ENCODE peak calls at places on chromosomes 11 and 22, in nine cellular contexts. P is GM20000, D is lower lobe of right lung, B is cardiac fibroblast, E is foreskin fibroblast, S is kidney epithelial cell, U is cardiac muscle cell, M is astrocyte of the spinal cord, L is PC-3. N is an unnamed sample.

GRCh38 chr22:21764038-21764804 is 28.6 kb upstream of the YPEL1 start:
- DNase-seq in M (no peak), S (no peak), P (no peak), B (no peak), U (no peak), L (no peak), E (no peak), D (no peak), N (no peak)

GRCh38 chr22:43377486-43377995 is 34.3 kb upstream of the MPPED1 start:
- DNase-seq in P (no peak), D (peak; percentile 10), S (no peak), E (no peak), M (no peak), U (peak; percentile 37), L (no peak), B (no peak), N (no peak)

GRCh38 chr11:94933225-94934130 is 39.9 kb downstream of the CWC15 start:
- DNase-seq in B (peak; percentile 97), S (peak; percentile 50), P (no peak), L (peak; percentile 21), D (no peak), E (peak; percentile 96), U (peak; percentile 91), M (peak; percentile 96), N (peak; percentile 99)

GRCh38 chr11:105609341-105609781 is 512 bp upstream of the GRIA4 start:
- DNase-seq in D (no peak), U (peak; percentile 27), P (peak; percentile 31), B (peak; percentile 25), M (peak; percentile 25), E (peak; percentile 50), S (no peak), L (peak; percentile 62), N (no peak)

GRCh38 chr11:118437736-118438125 is 1.4 kb downstream of the KMT2A start:
- DNase-seq in L (peak; percentile 44), M (no peak), U (no peak), B (no peak), E (peak; percentile 55), D (no peak), P (peak; percentile 37), S (no peak), N (no peak)

GRCh38 chr11:71342951-71343827 is 90.8 kb upstream of the SHANK2 start:
- DNase-seq in B (peak; percentile 5), L (peak; percentile 75), E (peak; percentile 24), P (peak; percentile 64), U (peak; percentile 41), M (no peak), D (peak; percentile 57), S (no peak), N (no peak)

GRCh38 chr11:9774591-9775392 is 110.9 kb downstream of the SWAP70 start:
- DNase-seq in B (peak; percentile 84), E (peak; percentile 89), S (no peak), L (peak; percentile 84), P (no peak), U (peak; percentile 78), D (no peak), M (peak; percentile 84), N (no peak)

GRCh38 chr11:66543263-66544107 is 2.4 kb downstream of the ZDHHC24 start:
- DNase-seq in L (no peak), B (peak; percentile 43), S (no peak), D (peak; percentile 66), P (peak; percentile 77), M (peak; percentile 46), U (peak; percentile 68), E (peak; percentile 76), N (peak; percentile 27)

GRCh38 chr11:117931971-117932370 is 2.8 kb upstream of the TMPRSS13 start:
- DNase-seq in M (no peak), L (no peak), E (no peak), D (peak; percentile 39), U (no peak), S (no peak), P (peak; percentile 64), B (no peak), N (no peak)

GRCh38 chr11:101096036-101096704 is 33.4 kb downstream of the PGR start:
- DNase-seq in M (peak; percentile 6), D (no peak), L (peak; percentile 42), B (peak; percentile 19), U (peak; percentile 59), E (no peak), S (no peak), P (no peak), N (no peak)

GRCh38 chr11:102546427-102546826 is 15.9 kb upstream of the MMP7 start:
- DNase-seq in D (no peak), U (no peak), M (peak; percentile 41), B (peak; percentile 72), P (peak; percentile 41), L (no peak), S (no peak), E (no peak), N (no peak)

GRCh38 chr22:37331811-37332536 is 49.7 kb downstream of the CYTH4 start:
- DNase-seq in E (peak; percentile 26), L (peak; percentile 9), P (no peak), S (no peak), B (no peak), M (no peak), D (no peak), U (no peak), N (no peak)

GRCh38 chr22:46948411-46949144 is 186.1 kb downstream of the TBC1D22A start:
- DNase-seq in M (no peak), S (no peak), U (no peak), P (no peak), B (no peak), E (no peak), D (no peak), L (no peak), N (no peak)

GRCh38 chr22:49097966-49098365 is 729.7 kb downstream of the BRD1 start:
- DNase-seq in D (peak; percentile 14), L (no peak), S (no peak), E (no peak), M (no peak), B (no peak), P (no peak), U (no peak), N (no peak)

GRCh38 chr11:90468923-90469322 is 246.1 kb upstream of the CHORDC1 start:
- DNase-seq in U (no peak), D (no peak), L (peak; percentile 65), M (peak; percentile 73), P (no peak), B (peak; percentile 29), S (peak; percentile 86), E (no peak), N (no peak)

GRCh38 chr11:120401506-120401905 is 65.3 kb downstream of the ARHGEF12 start:
- DNase-seq in U (no peak), M (no peak), D (no peak), L (no peak), P (no peak), E (no peak), S (no peak), B (no peak), N (no peak)

GRCh38 chr11:120399312-120399711 is 63.1 kb downstream of the ARHGEF12 start:
- DNase-seq in S (no peak), D (no peak), M (no peak), P (no peak), U (no peak), B (no peak), L (no peak), E (peak; percentile 36), N (no peak)

GRCh38 chr11:120404495-120404894 is 68.3 kb downstream of the ARHGEF12 start:
- DNase-seq in E (no peak), D (no peak), B (no peak), U (peak; percentile 52), S (no peak), L (no peak), M (no peak), P (no peak), N (no peak)

GRCh38 chr11:120400564-120401364 is 64.6 kb downstream of the ARHGEF12 start:
- DNase-seq in P (peak; percentile 9), D (no peak), S (peak; percentile 96), M (peak; percentile 98), U (peak; percentile 96), B (peak; percentile 99), E (peak; percentile 97), L (peak; percentile 97), N (peak; percentile 95)

DNA sequence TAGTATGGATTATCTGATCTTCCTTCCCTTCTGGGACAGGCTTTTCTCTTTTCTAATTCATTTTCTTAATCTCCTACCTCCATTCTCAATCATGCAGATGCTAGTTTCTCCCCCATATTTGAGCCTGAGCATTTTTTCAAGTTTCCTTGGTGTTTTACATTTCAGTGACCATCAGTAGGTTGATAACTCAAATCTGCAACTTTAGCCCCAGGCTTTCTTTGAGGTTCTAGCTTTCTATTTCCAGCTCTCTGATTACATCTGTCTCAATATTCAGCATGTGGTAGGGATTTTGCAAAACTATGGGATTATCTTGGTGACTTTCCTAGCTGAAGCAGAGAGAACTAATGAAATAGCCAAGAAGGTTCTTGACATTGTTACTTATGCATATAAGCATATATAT is 67.8 kb downstream of the ARHGEF12 start:
- DNase-seq in S (no peak), B (no peak), L (no peak), D (no peak), P (no peak), E (peak; percentile 20), M (no peak), U (no peak), N (no peak)
- TF ChIP-seq CTCF in S (no peak), B (no peak), L (no peak), D (no peak), P (no peak), E (no peak), M (no peak), U (no peak), N (no peak)

GRCh38 chr11:11047851-11048610 is 190.2 kb upstream of the ZBED5 start:
- DNase-seq in D (no peak), E (no peak), S (no peak), P (no peak), L (no peak), U (no peak), B (no peak), M (no peak), N (no peak)
- TF ChIP-seq CTCF in D (no peak), E (no peak), S (no peak), P (no peak), L (no peak), U (no peak), B (no peak), M (no peak), N (no peak)

GRCh38 chr11:847876-848275 is 5.2 kb downstream of the TSPAN4 start:
- DNase-seq in U (no peak), S (no peak), B (no peak), P (no peak), M (no peak), L (no peak), D (no peak), E (no peak), N (no peak)
- TF ChIP-seq CTCF in U (no peak), S (no peak), B (no peak), P (no peak), M (no peak), L (no peak), D (no peak), E (no peak), N (no peak)

DNA sequence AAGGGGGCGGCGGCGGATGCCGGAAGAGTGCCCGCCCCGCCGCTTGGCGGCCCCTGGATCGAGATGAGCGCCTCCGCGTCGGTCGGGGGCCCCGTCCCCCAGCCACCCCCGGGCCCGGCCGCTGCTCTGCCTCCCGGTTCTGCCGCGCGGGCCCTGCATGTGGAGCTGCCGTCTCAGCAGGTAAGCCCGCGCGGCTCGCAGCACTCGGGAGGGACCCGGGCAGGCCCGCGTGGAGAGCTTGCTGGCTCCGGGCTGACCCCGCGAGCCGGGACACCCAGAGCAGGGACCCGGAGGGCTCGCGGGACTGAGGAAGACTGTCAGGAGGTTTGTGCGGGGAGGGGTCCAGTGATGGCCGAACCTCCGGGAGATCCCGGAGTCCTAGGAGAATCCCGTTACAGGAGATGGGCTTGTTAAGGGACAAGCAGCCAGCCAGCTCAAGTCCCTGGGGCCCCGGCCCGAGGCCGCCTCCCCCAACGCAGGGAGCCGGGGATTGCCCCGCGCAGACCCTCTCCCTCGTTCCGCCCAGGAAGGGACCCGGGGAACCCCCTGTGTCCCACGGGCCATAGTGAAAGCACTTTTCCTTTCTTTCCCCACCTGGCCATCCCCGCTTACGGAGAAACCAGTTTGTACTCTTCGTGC is 454 bp downstream of the UVRAG start:
- DNase-seq in L (peak; percentile 33), D (peak; percentile 76), P (peak; percentile 38), M (peak; percentile 52), B (peak; percentile 41), E (no peak), U (peak; percentile 32), S (no peak), N (no peak)
- TF ChIP-seq CTCF in L (no peak), D (no peak), P (no peak), M (no peak), B (no peak), E (no peak), U (no peak), S (no peak), N (no peak)

N was measured in HFF-Myc.